ENCODE peak calls at places on chromosome 15, in four cellular contexts. N is GM12878, Z is HepG2, H is K562. B is an unnamed sample.

GRCh38 chr15:99909914-99910313 is 176.7 kb upstream of the LYSMD4 start:
- DNase-seq in N (no peak), Z (peak; percentile 9), H (peak; percentile 26), B (peak; percentile 38)

GRCh38 chr15:64905119-64905831 is 6.4 kb upstream of the ANKDD1A start:
- DNase-seq in N (no peak), Z (peak; percentile 22), H (peak; percentile 81), B (no peak)

GRCh38 chr15:59227021-59227420 is 20.4 kb downstream of the LDHAL6B start:
- DNase-seq in N (no peak), Z (no peak), H (no peak), B (no peak)

GRCh38 chr15:31266712-31267111 is 59.9 kb upstream of the KLF13 start:
- DNase-seq in N (no peak), Z (no peak), H (no peak), B (no peak)

GRCh38 chr15:77548608-77549551 is 83.8 kb downstream of the LINGO1 start:
- DNase-seq in N (no peak), Z (no peak), H (no peak), B (no peak)

GRCh38 chr15:42371125-42371524 is 11.8 kb downstream of the CAPN3 start:
- DNase-seq in N (no peak), Z (peak; percentile 42), H (peak; percentile 61), B (peak; percentile 4)

GRCh38 chr15:58742424-58743160 is 6.9 kb downstream of the ADAM10 start:
- DNase-seq in N (no peak), Z (peak; percentile 70), H (no peak), B (no peak)

GRCh38 chr15:31360843-31361763 is 34.5 kb downstream of the KLF13 start:
- DNase-seq in N (no peak), Z (no peak), H (no peak), B (no peak)

GRCh38 chr15:41923424-41923999 is 29.7 kb upstream of the SPTBN5 start:
- DNase-seq in N (no peak), Z (no peak), H (no peak), B (no peak)

GRCh38 chr15:74324714-74325113 is 42.7 kb downstream of the CYP11A1 start:
- DNase-seq in N (no peak), Z (no peak), H (no peak), B (no peak)

GRCh38 chr15:20341901-20342605 is 199.5 kb downstream of the GOLGA6L6 start:
- DNase-seq in N (no peak), Z (no peak), H (no peak), B (no peak)

GRCh38 chr15:66294157-66294931 is 976 bp downstream of the DIS3L start:
- DNase-seq in N (peak; percentile 13), Z (peak; percentile 33), H (peak; percentile 56), B (no peak)

GRCh38 chr15:99123706-99124451 is 19.0 kb downstream of the SYNM start:
- DNase-seq in N (no peak), Z (peak; percentile 83), H (peak; percentile 29), B (peak; percentile 86)

GRCh38 chr15:65044724-65045481 is at the start of gene SLC51B:
- DNase-seq in N (no peak), Z (peak; percentile 99), H (no peak), B (no peak)

GRCh38 chr15:20346082-20346805 is 195.4 kb downstream of the GOLGA6L6 start:
- DNase-seq in N (no peak), Z (no peak), H (no peak), B (no peak)

GRCh38 chr15:94683912-94684311 is 452.6 kb downstream of the MCTP2 start:
- DNase-seq in N (no peak), Z (no peak), H (no peak), B (no peak)

GRCh38 chr15:45199136-45199810 is 11.5 kb upstream of the SHF start:
- DNase-seq in N (peak; percentile 34), Z (peak; percentile 15), H (no peak), B (no peak)

GRCh38 chr15:56243774-56244236 is at the start of gene RFX7:
- DNase-seq in N (no peak), Z (peak; percentile 53), H (peak; percentile 88), B (no peak)

GRCh38 chr15:71440479-71441071 is 325.3 kb downstream of the THSD4 start:
- DNase-seq in N (peak; percentile 23), Z (peak; percentile 27), H (peak; percentile 12), B (peak; percentile 68)

GRCh38 chr15:75985966-75986365 is 26.3 kb downstream of the NRG4 start:
- DNase-seq in N (no peak), Z (no peak), H (no peak), B (no peak)

GRCh38 chr15:74664028-74664616 is 31.7 kb downstream of the EDC3 start:
- DNase-seq in N (no peak), Z (peak; percentile 20), H (no peak), B (no peak)

GRCh38 chr15:64090527-64090926 is 3.1 kb downstream of the CIAO2A start:
- DNase-seq in N (no peak), Z (no peak), H (no peak), B (no peak)

GRCh38 chr15:52689562-52689961 is 10.4 kb upstream of the ATOSA start:
- DNase-seq in N (no peak), Z (no peak), H (no peak), B (no peak)

GRCh38 chr15:100095896-100096600 is 245.7 kb downstream of the ADAMTS17 start:
- DNase-seq in N (no peak), Z (no peak), H (no peak), B (no peak)

GRCh38 chr15:62928242-62928995 is 114.1 kb upstream of the TPM1 start:
- DNase-seq in N (no peak), Z (peak; percentile 37), H (peak; percentile 17), B (no peak)

GRCh38 chr15:94858449-94858848 is 627.1 kb downstream of the MCTP2 start:
- DNase-seq in N (no peak), Z (no peak), H (no peak), B (no peak)

GRCh38 chr15:45187894-45188830 is at the start of gene SHF:
- DNase-seq in N (no peak), Z (peak; percentile 31), H (peak; percentile 85), B (no peak)

GRCh38 chr15:50698101-50698500 is 11.5 kb upstream of the TRPM7 start:
- DNase-seq in N (no peak), Z (no peak), H (no peak), B (no peak)

GRCh38 chr15:50241684-50242450 is 23.7 kb downstream of the HDC start:
- DNase-seq in N (no peak), Z (no peak), H (no peak), B (no peak)

GRCh38 chr15:32828507-32829186 is 110.8 kb downstream of the GREM1 start:
- DNase-seq in N (no peak), Z (no peak), H (no peak), B (no peak)

GRCh38 chr15:76935620-76936019 is 4.1 kb downstream of the RCN2 start:
- DNase-seq in N (peak; percentile 72), Z (no peak), H (no peak), B (no peak)

GRCh38 chr15:99343836-99344551 is 92.7 kb downstream of the LRRC28 start:
- DNase-seq in N (no peak), Z (no peak), H (no peak), B (no peak)

GRCh38 chr15:43249699-43250203 is 17.0 kb downstream of the TGM5 start:
- DNase-seq in N (peak; percentile 94), Z (no peak), H (peak; percentile 35), B (no peak)

GRCh38 chr15:62869116-62869515 is 173.4 kb upstream of the TPM1 start:
- DNase-seq in N (no peak), Z (no peak), H (no peak), B (no peak)

GRCh38 chr15:76327191-76328105 is 9.1 kb upstream of the ISL2 start:
- DNase-seq in N (no peak), Z (no peak), H (peak; percentile 49), B (no peak)

GRCh38 chr15:39106913-39107312 is 474.0 kb upstream of the THBS1 start:
- DNase-seq in N (no peak), Z (no peak), H (no peak), B (no peak)

GRCh38 chr15:39110746-39111145 is 470.1 kb upstream of the THBS1 start:
- DNase-seq in N (no peak), Z (no peak), H (no peak), B (no peak)

GRCh38 chr15:39108021-39108420 is 472.9 kb upstream of the THBS1 start:
- DNase-seq in N (no peak), Z (no peak), H (no peak), B (no peak)

GRCh38 chr15:39113741-39114140 is 467.1 kb upstream of the THBS1 start:
- DNase-seq in N (no peak), Z (no peak), H (no peak), B (no peak)

DNA sequence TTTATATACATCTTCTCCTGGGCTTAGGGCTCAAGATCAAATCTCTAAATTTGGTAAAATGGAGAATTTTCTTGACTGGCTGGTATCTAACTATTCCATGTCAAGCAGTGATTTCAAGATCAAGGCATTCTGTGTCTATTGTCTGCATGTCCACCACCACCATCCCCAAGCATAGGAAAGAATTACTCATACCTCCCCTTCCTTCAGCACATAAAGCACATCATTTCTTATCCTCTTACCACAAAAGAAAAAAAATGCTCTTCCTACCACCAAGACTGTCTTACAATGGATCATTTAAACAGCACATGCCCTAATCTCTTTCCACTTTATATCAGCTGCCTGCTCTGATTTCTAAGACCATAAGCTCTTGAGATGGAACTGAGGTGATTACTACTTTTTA is 470.5 kb upstream of the THBS1 start:
- DNase-seq in N (no peak), Z (no peak), H (no peak), B (no peak)
- TF ChIP-seq SRF in N (no peak), Z (no peak), H (no peak), B (no peak)

DNA sequence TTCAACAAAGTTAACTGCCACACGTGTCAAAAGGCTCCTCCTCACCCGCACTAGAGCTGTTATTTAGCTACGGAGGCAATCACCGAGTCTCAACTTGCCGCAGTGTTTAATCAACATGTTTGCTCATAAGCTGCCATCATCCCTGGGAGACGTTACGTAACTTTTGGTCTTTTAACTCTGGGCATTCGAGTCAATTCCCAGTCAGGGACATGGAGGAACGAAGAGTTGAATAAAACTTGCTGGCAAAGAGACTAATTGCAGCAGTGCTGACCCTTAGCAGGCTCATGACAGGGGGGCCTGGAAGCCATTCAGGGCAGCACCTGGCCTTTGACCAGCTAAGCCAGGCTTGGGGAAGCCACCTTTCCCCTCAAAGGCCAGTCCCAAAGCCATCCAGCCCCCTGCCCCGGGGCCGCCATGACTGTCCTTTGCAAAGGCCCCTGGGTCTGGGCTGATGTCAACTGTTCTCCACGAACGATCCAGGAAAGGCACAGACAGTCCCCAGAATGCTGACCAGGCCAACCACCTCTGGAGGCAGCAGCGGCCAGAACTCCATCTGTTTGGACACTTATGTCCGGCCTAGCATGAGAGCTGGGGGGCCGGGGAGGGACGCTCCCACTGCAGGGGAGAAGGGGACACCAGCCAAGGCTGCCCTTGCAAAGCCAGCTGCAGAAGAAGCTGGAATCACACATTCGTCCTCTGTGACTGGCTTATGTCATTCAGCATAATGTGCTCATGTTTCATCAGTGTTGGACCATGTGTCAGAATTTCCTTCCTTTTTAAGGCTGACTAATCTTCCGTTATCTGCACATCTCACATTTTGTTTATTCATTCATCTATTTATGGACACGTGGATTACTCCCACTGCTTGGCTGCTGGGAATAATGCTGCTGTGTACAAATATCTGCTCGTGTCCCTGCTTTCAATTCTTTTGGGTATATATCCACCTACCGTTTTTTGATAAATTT is 43.7 kb downstream of the PCSK6 start:
- DNase-seq in N (no peak), Z (peak; percentile 87), H (peak; percentile 26), B (no peak)
- TF ChIP-seq ZBTB33 in N (no peak), Z (peak; percentile 37), H (no peak), B (no peak)

GRCh38 chr15:68201153-68201878 is 3.8 kb downstream of the CALML4 start:
- DNase-seq in N (no peak), Z (no peak), H (no peak), B (no peak)
- TF ChIP-seq SRF in N (no peak), Z (no peak), H (no peak), B (no peak)

GRCh38 chr15:80662756-80663553 is 32.2 kb upstream of the ABHD17C start:
- DNase-seq in N (no peak), Z (no peak), H (no peak), B (no peak)
- TF ChIP-seq ZBTB33 in N (no peak), Z (no peak), H (no peak), B (no peak)

GRCh38 chr15:69926721-69927120 is 171.0 kb downstream of the TLE3 start:
- DNase-seq in N (no peak), Z (no peak), H (no peak), B (no peak)
- TF ChIP-seq SRF in N (no peak), Z (no peak), H (no peak), B (no peak)